ENCODE peak calls at places on chromosomes 11 and 22, in four cellular contexts. One of them, this sample, is unnamed.

GRCh38 chr11:26330255-26330654 is 1.7 kb upstream of the ANO3 start:
- DNase-seq in HepG2: no peak
- DNase-seq in GM12878: no peak
- DNase-seq in K562: no peak
- DNase-seq in this sample: no peak

GRCh38 chr11:119486691-119487259 is 63.8 kb upstream of the THY1 start:
- DNase-seq in GM12878: no peak
- DNase-seq in K562: no peak
- DNase-seq in HepG2: no peak
- DNase-seq in this sample: no peak

GRCh38 chr22:36641902-36642640 is 61.5 kb downstream of the CACNG2 start:
- DNase-seq in K562: no peak
- DNase-seq in GM12878: no peak
- DNase-seq in HepG2: no peak
- DNase-seq in this sample: no peak

GRCh38 chr22:44561139-44561840 is 63.3 kb upstream of the RTL6 start:
- DNase-seq in GM12878: no peak
- DNase-seq in HepG2: no peak
- DNase-seq in K562: no peak
- DNase-seq in this sample: no peak

GRCh38 chr11:12160680-12161079 is 50.3 kb downstream of the MICAL2 start:
- DNase-seq in GM12878: no peak
- DNase-seq in K562: no peak
- DNase-seq in HepG2: no peak
- DNase-seq in this sample: no peak

GRCh38 chr11:111737877-111738205 is 28.3 kb downstream of the PPP2R1B start:
- DNase-seq in HepG2: no peak
- DNase-seq in GM12878: no peak
- DNase-seq in K562: no peak
- DNase-seq in this sample: no peak

GRCh38 chr11:17354070-17354924 is 2.7 kb downstream of the NCR3LG1 start:
- DNase-seq in K562: peak
- DNase-seq in HepG2: peak
- DNase-seq in GM12878: peak
- DNase-seq in this sample: peak

GRCh38 chr11:71336996-71337772 is 84.8 kb upstream of the SHANK2 start:
- DNase-seq in HepG2: no peak
- DNase-seq in GM12878: no peak
- DNase-seq in K562: no peak
- DNase-seq in this sample: no peak

GRCh38 chr22:36221799-36222751 is 17.3 kb downstream of the APOL2 start:
- DNase-seq in GM12878: no peak
- DNase-seq in HepG2: peak
- DNase-seq in K562: peak
- DNase-seq in this sample: peak

GRCh38 chr22:47586946-47587345 is 824.5 kb downstream of the TBC1D22A start:
- DNase-seq in GM12878: no peak
- DNase-seq in HepG2: no peak
- DNase-seq in K562: no peak
- DNase-seq in this sample: no peak

GRCh38 chr22:45678961-45679912 is 7.6 kb downstream of the ATXN10 start:
- DNase-seq in HepG2: no peak
- DNase-seq in K562: no peak
- DNase-seq in GM12878: peak
- DNase-seq in this sample: no peak

GRCh38 chr11:793556-793955 is 3.7 kb upstream of the CEND1 start:
- DNase-seq in HepG2: no peak
- DNase-seq in K562: no peak
- DNase-seq in GM12878: no peak
- DNase-seq in this sample: no peak

GRCh38 chr22:20244744-20245576 is 23.2 kb downstream of the RTN4R start:
- DNase-seq in HepG2: no peak
- DNase-seq in K562: peak
- DNase-seq in GM12878: no peak
- DNase-seq in this sample: no peak

GRCh38 chr11:87726511-87726910 is 448.7 kb downstream of the RAB38 start:
- DNase-seq in K562: no peak
- DNase-seq in GM12878: no peak
- DNase-seq in HepG2: no peak
- DNase-seq in this sample: no peak

GRCh38 chr11:790721-791564 is 1.1 kb upstream of the CEND1 start:
- DNase-seq in HepG2: no peak
- DNase-seq in K562: no peak
- DNase-seq in GM12878: no peak
- DNase-seq in this sample: peak

GRCh38 chr11:2812371-2812991 is 73.1 kb downstream of the CDKN1C start:
- DNase-seq in GM12878: no peak
- DNase-seq in K562: no peak
- DNase-seq in HepG2: no peak
- DNase-seq in this sample: no peak

GRCh38 chr11:17839450-17839849 is 104.9 kb downstream of the KCNC1 start:
- DNase-seq in GM12878: no peak
- DNase-seq in HepG2: no peak
- DNase-seq in K562: no peak
- DNase-seq in this sample: no peak

GRCh38 chr11:21385669-21386068 is 716.3 kb downstream of the NELL1 start:
- DNase-seq in K562: no peak
- DNase-seq in HepG2: no peak
- DNase-seq in GM12878: no peak
- DNase-seq in this sample: no peak

GRCh38 chr11:1076061-1076665 is 1.5 kb downstream of the MUC2 start:
- DNase-seq in HepG2: no peak
- DNase-seq in K562: no peak
- DNase-seq in GM12878: no peak
- DNase-seq in this sample: no peak

GRCh38 chr11:119222308-119222707 is 16.2 kb downstream of the CBL start:
- DNase-seq in HepG2: no peak
- DNase-seq in GM12878: no peak
- DNase-seq in K562: no peak
- DNase-seq in this sample: no peak

GRCh38 chr11:132099692-132100091 is 729.3 kb downstream of the NTM start:
- DNase-seq in GM12878: no peak
- DNase-seq in HepG2: no peak
- DNase-seq in K562: no peak
- DNase-seq in this sample: peak

GRCh38 chr11:75422248-75423231 is 10.5 kb downstream of the KLHL35 start:
- DNase-seq in HepG2: peak
- DNase-seq in K562: peak
- DNase-seq in GM12878: no peak
- DNase-seq in this sample: no peak

GRCh38 chr11:112958670-112959069 is 2.5 kb upstream of the NCAM1 start:
- DNase-seq in GM12878: no peak
- DNase-seq in K562: no peak
- DNase-seq in HepG2: no peak
- DNase-seq in this sample: no peak

GRCh38 chr11:313787-314547 is at the start of gene IFITM1:
- DNase-seq in K562: peak
- DNase-seq in HepG2: no peak
- DNase-seq in GM12878: peak
- DNase-seq in this sample: no peak

GRCh38 chr22:16949561-16949960 is 58.5 kb downstream of the GAB4 start:
- DNase-seq in K562: no peak
- DNase-seq in HepG2: no peak
- DNase-seq in GM12878: peak
- DNase-seq in this sample: no peak

GRCh38 chr11:103867481-103867880 is 169.0 kb upstream of the DDI1 start:
- DNase-seq in K562: no peak
- DNase-seq in HepG2: no peak
- DNase-seq in GM12878: no peak
- DNase-seq in this sample: no peak

GRCh38 chr11:33920838-33921613 is 29.1 kb upstream of the LMO2 start:
- DNase-seq in GM12878: peak
- DNase-seq in K562: no peak
- DNase-seq in HepG2: no peak
- DNase-seq in this sample: no peak

GRCh38 chr22:45318558-45319318 is 9.0 kb downstream of the FAM118A start:
- DNase-seq in HepG2: no peak
- DNase-seq in K562: no peak
- DNase-seq in GM12878: peak
- DNase-seq in this sample: no peak

GRCh38 chr11:78205256-78205655 is 16.5 kb downstream of the USP35 start:
- DNase-seq in HepG2: no peak
- DNase-seq in K562: no peak
- DNase-seq in GM12878: no peak
- DNase-seq in this sample: no peak

GRCh38 chr22:38273135-38273761 is 438 bp upstream of the TMEM184B start:
- DNase-seq in HepG2: no peak
- DNase-seq in GM12878: no peak
- DNase-seq in K562: no peak
- DNase-seq in this sample: no peak

GRCh38 chr22:21624120-21624879 is 5.5 kb downstream of the YDJC start:
- DNase-seq in K562: peak
- DNase-seq in HepG2: no peak
- DNase-seq in GM12878: no peak
- DNase-seq in this sample: peak

DNA sequence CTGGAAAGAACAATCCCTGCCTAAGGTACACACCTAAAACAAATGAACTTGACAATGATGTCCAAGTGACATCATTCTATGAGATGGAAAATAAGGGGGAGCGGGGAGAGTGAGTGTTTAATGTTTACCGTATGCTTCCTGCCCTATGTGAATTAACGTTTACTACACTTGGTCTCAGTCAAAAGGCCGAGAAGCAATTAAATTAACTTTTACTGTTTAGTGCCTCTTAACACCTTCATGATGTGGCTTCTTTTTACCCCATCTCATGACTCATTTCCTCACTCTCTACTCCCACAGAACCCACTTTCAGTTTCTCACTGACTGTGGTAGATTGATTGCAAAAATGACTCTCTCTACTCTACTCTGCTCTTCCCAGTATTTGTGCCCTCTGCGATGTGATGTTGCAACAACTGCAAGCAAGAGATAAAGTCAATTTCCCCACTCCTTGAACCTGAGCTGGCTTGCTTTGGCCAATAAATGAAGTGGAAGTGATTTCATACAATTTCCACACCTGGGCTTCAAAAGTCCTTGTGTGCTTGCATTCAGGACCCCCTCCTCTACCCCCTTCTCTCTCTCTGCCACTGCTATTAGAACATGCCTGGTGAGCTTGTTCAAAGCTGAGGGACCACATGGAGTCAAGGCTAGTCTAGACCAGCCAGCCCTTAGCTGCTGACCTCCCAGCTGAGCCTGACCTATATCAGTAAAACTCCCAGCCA is 11.6 kb upstream of the ALKBH3 start:
- DNase-seq in HepG2: peak
- DNase-seq in K562: peak
- DNase-seq in GM12878: peak
- DNase-seq in this sample: no peak
- TF ChIP-seq ATF2 in HepG2: no peak
- TF ChIP-seq ATF2 in K562: no peak
- TF ChIP-seq ATF2 in GM12878: peak
- TF ChIP-seq ATF2 in this sample: no peak

GRCh38 chr11:73314121-73314948 is 6.3 kb downstream of the ARHGEF17 start:
- DNase-seq in K562: peak
- DNase-seq in HepG2: peak
- DNase-seq in GM12878: no peak
- DNase-seq in this sample: peak

GRCh38 chr11:73312036-73312435 is 4.0 kb downstream of the ARHGEF17 start:
- DNase-seq in K562: no peak
- DNase-seq in HepG2: no peak
- DNase-seq in GM12878: no peak
- DNase-seq in this sample: no peak

GRCh38 chr11:73311394-73311869 is 3.4 kb downstream of the ARHGEF17 start:
- DNase-seq in K562: no peak
- DNase-seq in GM12878: no peak
- DNase-seq in HepG2: no peak
- DNase-seq in this sample: no peak

GRCh38 chr11:73313652-73314051 is 5.6 kb downstream of the ARHGEF17 start:
- DNase-seq in K562: no peak
- DNase-seq in GM12878: no peak
- DNase-seq in HepG2: no peak
- DNase-seq in this sample: no peak

GRCh38 chr11:73312806-73313403 is 4.8 kb downstream of the ARHGEF17 start:
- DNase-seq in K562: no peak
- DNase-seq in GM12878: no peak
- DNase-seq in HepG2: no peak
- DNase-seq in this sample: no peak
- TF ChIP-seq ESRRA in K562: no peak
- TF ChIP-seq ESRRA in GM12878: no peak
- TF ChIP-seq ESRRA in HepG2: no peak
- TF ChIP-seq ESRRA in this sample: no peak

GRCh38 chr11:123168236-123168635 is 26.8 kb downstream of the CLMP start:
- DNase-seq in GM12878: no peak
- DNase-seq in K562: no peak
- DNase-seq in HepG2: no peak
- DNase-seq in this sample: no peak

GRCh38 chr11:123163621-123164020 is 31.4 kb downstream of the CLMP start:
- DNase-seq in K562: no peak
- DNase-seq in GM12878: no peak
- DNase-seq in HepG2: no peak
- DNase-seq in this sample: no peak

GRCh38 chr11:123164732-123165450 is 30.2 kb downstream of the CLMP start:
- DNase-seq in K562: no peak
- DNase-seq in HepG2: no peak
- DNase-seq in GM12878: no peak
- DNase-seq in this sample: no peak

GRCh38 chr11:123168955-123169484 is 26.0 kb downstream of the CLMP start:
- DNase-seq in HepG2: no peak
- DNase-seq in GM12878: no peak
- DNase-seq in K562: no peak
- DNase-seq in this sample: no peak

GRCh38 chr11:123166095-123166559 is 28.9 kb downstream of the CLMP start:
- DNase-seq in HepG2: no peak
- DNase-seq in K562: no peak
- DNase-seq in GM12878: no peak
- DNase-seq in this sample: peak
- TF ChIP-seq SP1 in HepG2: no peak
- TF ChIP-seq SP1 in K562: no peak
- TF ChIP-seq SP1 in GM12878: no peak
- TF ChIP-seq SP1 in this sample: no peak

GRCh38 chr11:124481365-124482323 is 36.1 kb upstream of the OR8B8 start:
- DNase-seq in K562: peak
- DNase-seq in HepG2: peak
- DNase-seq in GM12878: no peak
- DNase-seq in this sample: no peak
- TF ChIP-seq ATF2 in K562: no peak
- TF ChIP-seq ATF2 in HepG2: no peak
- TF ChIP-seq ATF2 in GM12878: no peak
- TF ChIP-seq ATF2 in this sample: no peak

GRCh38 chr11:80958414-80958813 is 1517.6 kb upstream of the TENM4 start:
- DNase-seq in HepG2: no peak
- DNase-seq in K562: no peak
- DNase-seq in GM12878: no peak
- DNase-seq in this sample: no peak
- TF ChIP-seq ESRRA in HepG2: no peak
- TF ChIP-seq ESRRA in K562: no peak
- TF ChIP-seq ESRRA in GM12878: no peak
- TF ChIP-seq ESRRA in this sample: no peak

GRCh38 chr11:66317766-66318575 is 1.1 kb upstream of the CD248 start:
- DNase-seq in GM12878: no peak
- DNase-seq in HepG2: peak
- DNase-seq in K562: no peak
- DNase-seq in this sample: peak
- TF ChIP-seq SP1 in GM12878: peak
- TF ChIP-seq SP1 in HepG2: no peak
- TF ChIP-seq SP1 in K562: no peak
- TF ChIP-seq SP1 in this sample: no peak

This sample was measured in WTC11.